ENCODE peak calls at places on chromosome 6, in nine cellular contexts. G is astrocyte of the cerebellum, X is GM04504, J is NCI-H1105, O is NCI-H345, Y is NCI-H2081, V is Right ventricle myocardium inferior, B is ELF-1, U is NCI-H1930. I is an unnamed sample.

GRCh38 chr6:23081701-23082100 is 512.3 kb downstream of the HDGFL1 start:
- DNase-seq in U (no peak), B (peak; percentile 1), V (no peak), Y (no peak), O (no peak), X (no peak), J (no peak), G (no peak), I (no peak)

GRCh38 chr6:11212625-11213024 is 19.8 kb downstream of the NEDD9 start:
- DNase-seq in X (peak; percentile 59), V (no peak), Y (no peak), J (no peak), O (no peak), G (no peak), U (no peak), B (no peak), I (no peak)

GRCh38 chr6:33160728-33161323 is 31.4 kb downstream of the COL11A2 start:
- DNase-seq in V (no peak), B (no peak), G (peak; percentile 85), X (peak; percentile 75), Y (no peak), J (no peak), U (no peak), O (no peak), I (no peak)

GRCh38 chr6:156953478-156954146 is 176.4 kb downstream of the ARID1B start:
- DNase-seq in V (no peak), U (peak; percentile 15), J (peak; percentile 99), B (peak; percentile 55), O (peak; percentile 17), Y (peak; percentile 89), G (peak; percentile 96), X (peak; percentile 88), I (no peak)

GRCh38 chr6:41768545-41769308 is 11.0 kb downstream of the FRS3 start:
- DNase-seq in B (peak; percentile 47), U (no peak), G (no peak), Y (no peak), V (no peak), X (no peak), J (no peak), O (no peak), I (no peak)

GRCh38 chr6:153056308-153056707 is 53.8 kb upstream of the MTRF1L start:
- DNase-seq in J (no peak), B (no peak), U (no peak), X (no peak), G (no peak), Y (no peak), V (no peak), O (no peak), I (no peak)

GRCh38 chr6:53793318-53793975 is 1.4 kb upstream of the LRRC1 start:
- DNase-seq in O (peak; percentile 81), V (no peak), X (no peak), B (peak; percentile 38), Y (peak; percentile 73), J (peak; percentile 68), G (peak; percentile 33), U (peak; percentile 36), I (no peak)

GRCh38 chr6:30075987-30076311 is 380 bp upstream of the RNF39 start:
- DNase-seq in X (no peak), U (no peak), V (peak; percentile 62), J (no peak), B (peak; percentile 20), O (no peak), Y (no peak), G (no peak), I (no peak)

GRCh38 chr6:124961784-124962611 is at the start of gene RNF217:
- DNase-seq in O (peak; percentile 64), G (peak; percentile 34), X (peak; percentile 28), J (peak; percentile 32), B (peak; percentile 62), U (peak; percentile 40), Y (peak; percentile 16), V (peak; percentile 85), I (peak; percentile 21)

GRCh38 chr6:96015321-96015790 is 418 bp upstream of the FUT9 start:
- DNase-seq in B (peak; percentile 66), U (peak; percentile 68), V (no peak), J (peak; percentile 97), O (peak; percentile 93), X (no peak), G (no peak), Y (no peak), I (peak; percentile 86)

GRCh38 chr6:31582230-31582601 is at the start of gene LTB:
- DNase-seq in U (no peak), X (no peak), O (no peak), G (no peak), Y (no peak), B (no peak), J (no peak), V (no peak), I (no peak)

GRCh38 chr6:149095842-149096241 is 221.7 kb upstream of the TAB2 start:
- DNase-seq in U (no peak), X (no peak), Y (no peak), J (no peak), G (no peak), O (no peak), B (no peak), V (no peak), I (no peak)

GRCh38 chr6:73134588-73134987 is 90.7 kb downstream of the KHDC1L start:
- DNase-seq in V (no peak), G (no peak), B (peak; percentile 85), O (no peak), U (no peak), J (no peak), Y (no peak), X (peak; percentile 17), I (no peak)

GRCh38 chr6:155311076-155311475 is 3.2 kb downstream of the TFB1M start:
- DNase-seq in G (no peak), O (peak; percentile 55), X (no peak), Y (peak; percentile 22), J (peak; percentile 81), V (no peak), B (no peak), U (no peak), I (no peak)

GRCh38 chr6:27836783-27837635 is 75.2 kb downstream of the OR2B2 start:
- DNase-seq in B (peak; percentile 84), V (peak; percentile 59), O (peak; percentile 89), Y (peak; percentile 90), J (peak; percentile 93), G (no peak), X (peak; percentile 53), U (peak; percentile 70), I (peak; percentile 14)

GRCh38 chr6:24125980-24126379 is at the start of gene NRSN1:
- DNase-seq in U (peak; percentile 16), O (peak; percentile 85), B (peak; percentile 75), Y (peak; percentile 82), G (no peak), V (peak; percentile 46), J (peak; percentile 85), X (no peak), I (peak; percentile 20)

GRCh38 chr6:169099411-169100202 is 154.0 kb downstream of the THBS2 start:
- DNase-seq in X (no peak), B (peak; percentile 62), O (no peak), U (no peak), J (no peak), Y (no peak), G (no peak), V (no peak), I (no peak)

GRCh38 chr6:155079985-155080452 is 84.9 kb downstream of the TIAM2 start:
- DNase-seq in X (no peak), U (no peak), B (no peak), Y (no peak), J (no peak), G (no peak), V (no peak), O (no peak), I (no peak)

GRCh38 chr6:149900620-149901443 is 2.9 kb upstream of the RAET1E start:
- DNase-seq in V (peak; percentile 34), G (no peak), U (no peak), J (no peak), Y (no peak), X (no peak), O (no peak), B (no peak), I (no peak)

GRCh38 chr6:24827970-24828369 is 29.3 kb upstream of the ARMH2 start:
- DNase-seq in B (no peak), U (no peak), G (no peak), J (peak; percentile 30), Y (no peak), X (no peak), V (no peak), O (no peak), I (no peak)